ENCODE peak calls at places on chromosomes 3 and 15, in ten cellular contexts. O, T, I, V, A, X, D, J, K and Z are unnamed samples.

GRCh38 chr15:93121089-93121488 is 32.1 kb upstream of the RGMA start:
- DNase-seq in D (no peak), J (no peak), T (no peak), X (no peak), V (no peak), I (no peak), O (no peak), A (no peak), K (no peak), Z (no peak)

GRCh38 chr3:5347486-5347885 is 160.0 kb downstream of the EDEM1 start:
- DNase-seq in D (no peak), O (no peak), X (no peak), V (no peak), J (no peak), A (no peak), T (no peak), I (no peak), K (no peak), Z (no peak)

GRCh38 chr15:42148808-42149492 is 7.5 kb downstream of the PLA2G4F start:
- DNase-seq in D (no peak), O (no peak), T (no peak), X (no peak), K (no peak), V (no peak), A (no peak), J (no peak), I (no peak), Z (no peak)

GRCh38 chr15:22811640-22812039 is 25.2 kb downstream of the NIPA1 start:
- DNase-seq in K (no peak), T (peak), O (no peak), A (no peak), D (no peak), J (no peak), I (peak), V (no peak), X (peak), Z (no peak)

GRCh38 chr3:174035317-174035886 is 637.9 kb downstream of the NLGN1 start:
- DNase-seq in O (no peak), J (no peak), I (no peak), T (no peak), X (no peak), D (no peak), K (no peak), V (no peak), A (no peak), Z (no peak)

GRCh38 chr3:182739619-182740018 is 53.7 kb upstream of the ATP11B start:
- DNase-seq in T (no peak), O (no peak), X (no peak), D (no peak), A (no peak), V (no peak), I (no peak), K (no peak), J (peak), Z (no peak)

GRCh38 chr3:68999605-69000004 is 13.9 kb downstream of the EOGT start:
- DNase-seq in V (no peak), O (no peak), X (no peak), K (no peak), T (no peak), J (no peak), A (no peak), D (no peak), I (no peak), Z (no peak)

GRCh38 chr3:186217820-186218164 is 108.9 kb upstream of the ETV5 start:
- DNase-seq in I (no peak), J (no peak), X (no peak), O (no peak), K (no peak), T (no peak), D (no peak), V (no peak), A (no peak), Z (no peak)

GRCh38 chr3:56894912-56895431 is 93.2 kb upstream of the ARHGEF3 start:
- DNase-seq in K (no peak), V (no peak), J (peak), I (peak), A (no peak), D (no peak), O (no peak), T (no peak), X (no peak), Z (no peak)

GRCh38 chr3:143168518-143169192 is 49.1 kb downstream of the CHST2 start:
- DNase-seq in O (no peak), A (no peak), V (no peak), D (no peak), K (no peak), J (no peak), T (no peak), I (no peak), X (no peak), Z (no peak)

DNA sequence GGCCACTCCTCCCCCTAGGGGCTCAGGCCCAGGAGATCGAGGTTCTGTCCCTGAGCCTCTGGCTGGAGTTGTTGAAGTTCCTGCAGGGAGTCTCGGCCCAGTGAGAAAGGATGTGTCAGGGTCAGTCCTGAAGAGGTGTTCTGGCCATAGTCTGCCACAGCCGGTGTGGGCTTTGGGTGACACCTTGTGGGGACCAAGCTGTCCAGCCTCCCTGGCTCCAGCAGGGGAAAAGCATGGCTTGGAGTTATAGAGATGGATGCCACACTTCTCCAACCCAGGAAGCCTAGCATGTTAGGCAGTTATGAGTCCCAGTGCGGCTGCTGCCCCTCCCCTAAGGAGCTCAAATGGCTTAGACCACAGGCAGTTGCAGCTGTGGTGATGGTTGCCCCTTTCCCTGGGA is 945.6 kb upstream of the GBE1 start:
- DNase-seq in I (no peak), A (no peak), O (peak), X (peak), K (no peak), T (no peak), D (no peak), V (no peak), J (no peak), Z (no peak)
- TF ChIP-seq CTCF in I (no peak), A (no peak), O (peak), X (no peak), K (no peak), T (no peak), D (no peak), V (no peak), J (no peak), Z (peak)

DNA sequence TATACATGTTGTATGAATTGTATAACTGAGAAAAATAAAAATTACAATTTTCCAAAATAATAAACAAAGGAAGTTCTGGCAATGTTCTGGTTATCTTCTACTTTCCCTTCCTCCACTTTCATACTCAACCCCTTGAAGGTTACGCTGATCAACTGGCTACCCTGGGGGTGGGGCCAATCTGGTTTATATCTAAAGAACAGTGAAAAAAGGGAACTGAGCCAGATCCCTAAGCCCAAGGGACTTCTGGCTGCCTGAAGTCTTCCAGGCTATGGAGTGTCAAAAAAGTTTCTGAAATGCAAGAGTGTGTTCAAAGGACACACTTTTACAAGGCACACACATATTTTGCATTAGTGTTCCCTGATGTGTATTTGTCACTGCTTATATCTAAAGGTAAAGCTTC is 591.9 kb downstream of the ROBO1 start:
- DNase-seq in V (no peak), K (no peak), J (no peak), D (no peak), O (no peak), T (no peak), I (no peak), X (no peak), A (no peak), Z (no peak)
- TF ChIP-seq CTCF in V (no peak), K (no peak), J (no peak), D (no peak), O (no peak), T (no peak), I (no peak), X (no peak), A (no peak), Z (no peak)

GRCh38 chr3:50436063-50436674 is 67.3 kb downstream of the CACNA2D2 start:
- DNase-seq in O (no peak), A (no peak), X (peak), T (peak), K (no peak), J (peak), V (peak), I (peak), D (no peak), Z (no peak)
- TF ChIP-seq CTCF in O (peak), A (peak), X (peak), T (peak), K (peak), J (peak), V (peak), I (peak), D (peak), Z (peak)

DNA sequence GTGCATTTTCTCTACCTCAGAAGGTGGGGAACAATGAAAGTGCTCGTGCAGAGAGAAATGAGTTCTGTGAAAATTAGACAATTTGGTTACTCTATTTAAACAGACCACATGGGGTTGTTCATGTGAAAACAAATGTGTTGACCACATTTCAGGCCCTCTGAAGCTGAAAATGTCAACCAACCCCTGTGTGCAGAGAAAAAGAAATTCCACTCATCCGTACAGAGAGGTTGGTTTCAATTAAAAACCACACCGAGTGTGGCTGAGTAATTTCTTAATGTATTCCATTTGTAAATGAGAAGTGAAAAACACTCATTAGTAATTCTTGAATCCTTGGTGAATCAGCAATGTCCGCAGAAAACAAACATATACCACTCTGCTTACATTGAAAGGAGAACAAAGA is 46.9 kb upstream of the SLC7A14 start:
- DNase-seq in J (peak), A (peak), O (no peak), D (peak), V (no peak), K (no peak), I (no peak), X (no peak), T (no peak), Z (no peak)
- TF ChIP-seq CTCF in J (no peak), A (no peak), O (no peak), D (no peak), V (no peak), K (no peak), I (no peak), X (no peak), T (no peak), Z (no peak)

GRCh38 chr3:20040476-20041196 is 390 bp downstream of the KAT2B start:
- DNase-seq in I (peak), O (peak), J (peak), T (peak), D (no peak), X (peak), A (peak), V (peak), K (no peak), Z (peak)
- TF ChIP-seq CTCF in I (no peak), O (peak), J (peak), T (no peak), D (peak), X (no peak), A (no peak), V (no peak), K (no peak), Z (no peak)

DNA sequence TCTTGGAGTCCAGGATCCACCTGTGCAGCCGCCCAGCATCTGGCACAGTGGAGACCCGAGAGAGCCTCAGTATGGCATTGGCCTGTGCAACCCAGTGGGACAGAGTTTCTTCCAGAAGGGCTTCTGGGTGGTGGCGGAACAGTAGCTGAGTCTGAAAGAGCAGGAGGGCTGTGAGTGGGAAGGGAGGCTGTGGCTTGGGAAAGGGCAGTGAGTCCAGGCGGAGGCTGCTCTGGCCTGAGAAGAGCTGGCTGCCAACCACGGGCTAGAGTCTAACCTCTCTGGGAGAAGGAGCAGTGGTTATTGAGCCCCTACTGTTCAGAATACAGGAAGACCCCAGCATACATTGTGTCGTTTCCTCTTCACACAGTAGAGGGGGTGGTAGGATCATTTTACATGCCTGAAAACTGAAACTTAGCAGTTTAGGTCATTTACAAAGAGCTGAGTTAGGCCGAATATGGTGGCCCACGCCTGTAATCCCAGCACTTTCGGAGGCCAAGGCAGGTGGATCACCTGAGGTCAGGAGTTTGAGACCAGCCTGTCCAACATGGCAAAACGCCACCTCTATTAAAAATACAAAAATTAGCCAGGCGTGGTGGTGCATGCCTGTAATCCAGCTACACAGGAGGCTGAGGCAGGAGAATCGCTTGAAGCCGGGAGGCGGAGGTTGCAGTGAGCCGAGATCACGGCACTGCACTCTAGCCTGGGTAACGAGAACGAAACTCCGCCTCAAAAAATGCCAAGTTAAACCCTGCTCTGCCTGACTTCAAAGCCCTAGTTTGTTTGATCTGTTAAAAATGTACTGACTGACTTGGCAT is 3.2 kb downstream of the AEN start:
- DNase-seq in V (no peak), X (no peak), D (no peak), O (no peak), K (no peak), I (no peak), T (peak), J (peak), A (no peak), Z (no peak)
- TF ChIP-seq CTCF in V (peak), X (peak), D (peak), O (peak), K (peak), I (peak), T (no peak), J (peak), A (peak), Z (peak)

DNA sequence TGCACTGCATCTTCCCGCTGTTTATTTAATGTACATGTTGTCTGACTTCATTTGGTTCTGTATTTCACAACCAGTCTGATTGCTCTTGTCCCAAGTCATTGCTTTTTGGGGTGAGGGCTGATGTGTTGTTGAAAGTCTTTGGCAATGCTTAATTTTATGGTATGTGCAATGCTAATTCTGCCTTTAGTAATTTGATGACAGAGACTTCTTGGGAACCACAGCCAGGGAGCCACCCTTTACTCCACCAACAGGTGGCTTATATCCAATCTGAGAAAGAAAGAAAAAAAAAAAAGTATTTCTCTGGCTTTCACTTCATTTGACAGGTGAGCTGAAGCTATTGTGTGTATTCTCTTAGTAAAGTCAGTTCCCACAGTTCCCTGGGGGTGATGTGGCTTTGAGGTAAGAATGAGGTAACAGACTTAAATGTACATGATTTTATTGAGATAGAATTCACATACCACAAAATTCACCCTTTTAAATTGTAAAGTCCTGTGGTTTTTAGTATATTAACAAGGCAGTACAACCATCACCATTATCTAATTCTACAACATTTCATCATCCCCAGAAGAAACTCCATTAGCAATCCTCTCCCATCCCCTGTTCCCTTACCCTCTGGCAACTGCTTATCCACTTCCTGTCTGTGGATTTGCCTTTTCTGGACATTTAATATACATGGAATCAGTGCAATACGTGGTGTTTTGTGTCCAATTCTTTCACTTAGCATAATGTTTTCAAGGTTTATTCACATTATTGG is 97.3 kb downstream of the SLCO3A1 start:
- DNase-seq in V (no peak), O (no peak), A (no peak), J (no peak), X (no peak), T (no peak), I (no peak), K (no peak), D (no peak), Z (no peak)
- TF ChIP-seq CTCF in V (no peak), O (no peak), A (no peak), J (no peak), X (no peak), T (no peak), I (peak), K (peak), D (peak), Z (no peak)

DNA sequence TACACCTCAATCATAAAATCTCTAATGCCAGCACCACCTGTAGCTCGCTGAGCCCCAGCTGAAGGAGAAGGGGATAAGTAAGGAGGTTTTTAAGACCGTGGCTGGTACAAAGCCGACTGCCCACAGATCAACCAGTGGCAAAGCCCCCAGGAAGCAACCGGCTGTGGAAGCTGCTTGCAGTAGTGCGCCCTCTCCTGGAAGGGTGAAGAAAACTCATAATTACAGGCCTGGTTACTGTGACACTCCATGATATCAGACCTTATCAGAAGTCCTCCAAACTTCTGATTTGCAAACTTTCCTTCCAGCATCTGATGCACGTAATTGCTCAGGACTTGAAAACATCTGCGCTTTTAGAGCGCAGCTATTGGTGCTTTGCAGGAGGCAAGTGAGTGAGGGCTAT is 63.1 kb upstream of the MCTP2 start:
- DNase-seq in O (no peak), K (no peak), A (no peak), T (no peak), X (no peak), I (no peak), J (no peak), V (no peak), D (no peak), Z (no peak)
- TF ChIP-seq CTCF in O (peak), K (peak), A (no peak), T (peak), X (peak), I (peak), J (no peak), V (peak), D (peak), Z (no peak)

GRCh38 chr3:40736943-40737342 is 212.2 kb downstream of the ZNF621 start:
- DNase-seq in O (no peak), V (no peak), T (no peak), I (no peak), A (no peak), K (no peak), J (no peak), D (no peak), X (no peak), Z (peak)
- TF ChIP-seq CTCF in O (no peak), V (no peak), T (no peak), I (no peak), A (no peak), K (no peak), J (no peak), D (no peak), X (no peak), Z (no peak)

DNA sequence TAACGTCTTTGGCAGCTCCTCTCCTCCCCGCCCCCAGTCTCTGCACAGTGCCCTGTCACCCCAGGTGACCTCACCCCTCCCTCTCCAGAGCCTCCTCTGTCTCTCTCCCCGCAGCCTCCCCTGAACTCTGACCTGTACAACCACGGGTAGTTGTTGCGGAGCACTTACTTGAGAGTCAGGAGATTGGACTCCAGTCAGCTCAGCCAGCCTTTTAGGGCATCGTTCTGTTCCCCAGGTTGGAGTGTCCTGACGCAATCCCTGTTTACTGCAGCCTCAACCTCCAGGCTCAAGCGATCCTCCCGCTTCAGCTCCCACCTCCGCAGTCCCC is 177.7 kb downstream of the UACA start:
- DNase-seq in O (no peak), D (no peak), T (no peak), V (no peak), J (no peak), A (no peak), X (no peak), K (no peak), I (no peak), Z (no peak)
- TF ChIP-seq CTCF in O (no peak), D (no peak), T (no peak), V (no peak), J (no peak), A (no peak), X (no peak), K (no peak), I (no peak), Z (no peak)